ENCODE peak calls at places on chromosome 11, in four cellular contexts. C is NCI-H2029 treated with DMSO at 0.1 percent for 48 hours, H is mammary epithelial cell, V is dorsolateral prefrontal cortex. A is an unnamed sample.
A peak's percentile ranks its signal among the peaks of the same experiment; 100 is the strongest.

GRCh38 chr11:28337701-28338100 is 229.5 kb downstream of the METTL15 start:
- DNase-seq in H (no peak), C (no peak), V (no peak), A (no peak)

GRCh38 chr11:75328426-75329277 is 22.8 kb downstream of the ARRB1 start:
- DNase-seq in H (peak; percentile 66), C (peak; percentile 71), V (peak; percentile 89), A (peak; percentile 89)

GRCh38 chr11:57426754-57427691 is at the start of gene SLC43A3:
- DNase-seq in H (peak; percentile 93), C (peak; percentile 15), V (no peak), A (peak; percentile 9)

GRCh38 chr11:11531127-11531526 is 90.7 kb downstream of the GALNT18 start:
- DNase-seq in H (no peak), V (no peak), C (peak; percentile 58), A (no peak)

GRCh38 chr11:96180341-96180740 is 162.7 kb downstream of the MAML2 start:
- DNase-seq in H (no peak), V (no peak), C (no peak), A (no peak)

GRCh38 chr11:28464252-28464867 is 356.2 kb downstream of the METTL15 start:
- DNase-seq in V (no peak), H (no peak), C (no peak), A (no peak)

GRCh38 chr11:87368876-87369480 is 331.2 kb downstream of the TMEM135 start:
- DNase-seq in C (no peak), H (peak; percentile 23), V (no peak), A (peak; percentile 21)

GRCh38 chr11:48036011-48036410 is 55.7 kb downstream of the PTPRJ start:
- DNase-seq in C (no peak), V (no peak), H (no peak), A (no peak)

GRCh38 chr11:78187366-78188011 is 937 bp downstream of the KCTD21 start:
- DNase-seq in V (no peak), C (no peak), H (no peak), A (no peak)

GRCh38 chr11:89495951-89496350 is 4.8 kb upstream of the NOX4 start:
- DNase-seq in C (no peak), V (no peak), H (peak; percentile 25), A (no peak)

A was measured in BE2C.